ENCODE peak calls at places on chromosomes 4 and X, in ten cellular contexts. C, S, J, Q, X, L, T, V, A and O are unnamed samples.

GRCh38 chrX:30659421-30659820 is 6.2 kb downstream of the GK start:
- DNase-seq in C (no peak), S (no peak), J (no peak), Q (peak), X (peak), L (no peak), T (no peak), V (no peak), A (no peak), O (peak)

GRCh38 chrX:40971736-40972135 is 113.5 kb upstream of the USP9X start:
- DNase-seq in C (no peak), S (no peak), J (no peak), Q (no peak), X (peak), L (no peak), T (no peak), V (no peak), A (no peak), O (no peak)

GRCh38 chr4:112315446-112315845 is 18.3 kb downstream of the ALPK1 start:
- DNase-seq in C (no peak), S (no peak), J (no peak), Q (no peak), X (no peak), L (no peak), T (no peak), V (no peak), A (no peak), O (no peak)

GRCh38 chrX:16573781-16574180 is 76.2 kb upstream of the S100G start:
- DNase-seq in C (no peak), S (no peak), J (no peak), Q (peak), X (peak), L (no peak), T (no peak), V (no peak), A (no peak), O (no peak)

GRCh38 chr4:107863850-107864371 is 39.2 kb downstream of the SGMS2 start:
- DNase-seq in C (no peak), S (no peak), J (no peak), Q (no peak), X (peak), L (no peak), T (no peak), V (no peak), A (no peak), O (no peak)

GRCh38 chr4:113077611-113078010 is 28.2 kb downstream of the ANK2 start:
- DNase-seq in C (no peak), S (no peak), J (no peak), Q (no peak), X (no peak), L (no peak), T (no peak), V (no peak), A (no peak), O (no peak)

GRCh38 chr4:133146574-133147198 is 2.4 kb upstream of the PCDH10 start:
- DNase-seq in C (no peak), S (no peak), J (no peak), Q (peak), X (peak), L (peak), T (no peak), V (no peak), A (no peak), O (no peak)

GRCh38 chrX:20378291-20378920 is 111.7 kb upstream of the RPS6KA3 start:
- DNase-seq in C (no peak), S (no peak), J (no peak), Q (no peak), X (peak), L (no peak), T (peak), V (no peak), A (no peak), O (no peak)

GRCh38 chr4:57190651-57191481 is 80.7 kb upstream of the IGFBP7 start:
- DNase-seq in C (no peak), S (no peak), J (no peak), Q (no peak), X (peak), L (peak), T (peak), V (no peak), A (no peak), O (no peak)

GRCh38 chrX:71111141-71111843 is at the start of gene IL2RG:
- DNase-seq in C (peak), S (peak), J (peak), Q (no peak), X (no peak), L (no peak), T (peak), V (peak), A (no peak), O (peak)

GRCh38 chrX:44433556-44433955 is 90.1 kb upstream of the EFHC2 start:
- DNase-seq in C (no peak), S (no peak), J (no peak), Q (peak), X (no peak), L (no peak), T (no peak), V (no peak), A (no peak), O (no peak)